ENCODE peak calls at places on chromosomes 13 and 19, in ten cellular contexts. One of them, this sample, is unnamed. For H3K4me1, the result is how much of the 10 kb centered on the place peaks cover.

GRCh38 chr13:49927755-49928154 is 8.4 kb downstream of the SPRYD7 start:
- DNase-seq in psoas muscle: no peak
- DNase-seq in endodermal cell: no peak
- DNase-seq in kidney: no peak
- DNase-seq in tibial nerve: no peak
- DNase-seq in CD8-positive, alpha-beta memory T cell: no peak
- DNase-seq in heart right ventricle: no peak
- DNase-seq in heart left ventricle: no peak
- DNase-seq in naive thymus-derived CD4-positive, alpha-beta T cell: no peak
- DNase-seq in aorta: no peak
- DNase-seq in this sample: no peak

GRCh38 chr13:33123066-33123940 is 107.1 kb downstream of the KL start:
- DNase-seq in aorta: no peak
- DNase-seq in heart left ventricle: peak
- DNase-seq in heart right ventricle: peak
- DNase-seq in naive thymus-derived CD4-positive, alpha-beta T cell: no peak
- DNase-seq in psoas muscle: no peak
- DNase-seq in CD8-positive, alpha-beta memory T cell: no peak
- DNase-seq in kidney: no peak
- DNase-seq in tibial nerve: peak
- DNase-seq in endodermal cell: no peak
- DNase-seq in this sample: no peak

GRCh38 chr13:71797487-71797886 is 69.5 kb downstream of the DACH1 start:
- DNase-seq in tibial nerve: no peak
- DNase-seq in kidney: no peak
- DNase-seq in aorta: no peak
- DNase-seq in heart right ventricle: no peak
- DNase-seq in heart left ventricle: no peak
- DNase-seq in endodermal cell: no peak
- DNase-seq in psoas muscle: no peak
- DNase-seq in naive thymus-derived CD4-positive, alpha-beta T cell: no peak
- DNase-seq in CD8-positive, alpha-beta memory T cell: no peak
- DNase-seq in this sample: no peak

GRCh38 chr19:46081928-46082727 is 41.3 kb upstream of the IGFL4 start:
- DNase-seq in heart right ventricle: no peak
- DNase-seq in tibial nerve: peak
- DNase-seq in heart left ventricle: no peak
- DNase-seq in CD8-positive, alpha-beta memory T cell: no peak
- DNase-seq in endodermal cell: peak
- DNase-seq in psoas muscle: no peak
- DNase-seq in naive thymus-derived CD4-positive, alpha-beta T cell: peak
- DNase-seq in kidney: no peak
- DNase-seq in aorta: no peak
- DNase-seq in this sample: peak

GRCh38 chr19:28406966-28407365 is 806.0 kb downstream of the UQCRFS1 start:
- DNase-seq in endodermal cell: no peak
- DNase-seq in aorta: no peak
- DNase-seq in tibial nerve: no peak
- DNase-seq in kidney: no peak
- DNase-seq in CD8-positive, alpha-beta memory T cell: no peak
- DNase-seq in heart right ventricle: no peak
- DNase-seq in heart left ventricle: no peak
- DNase-seq in naive thymus-derived CD4-positive, alpha-beta T cell: no peak
- DNase-seq in psoas muscle: no peak
- DNase-seq in this sample: no peak

GRCh38 chr13:33230178-33230881 is 55.2 kb downstream of the STARD13 start:
- DNase-seq in psoas muscle: no peak
- DNase-seq in heart left ventricle: no peak
- DNase-seq in endodermal cell: no peak
- DNase-seq in naive thymus-derived CD4-positive, alpha-beta T cell: no peak
- DNase-seq in heart right ventricle: no peak
- DNase-seq in aorta: no peak
- DNase-seq in kidney: no peak
- DNase-seq in tibial nerve: no peak
- DNase-seq in CD8-positive, alpha-beta memory T cell: no peak
- DNase-seq in this sample: no peak

GRCh38 chr13:39862891-39863290 is 207.4 kb downstream of the COG6 start:
- DNase-seq in heart right ventricle: no peak
- DNase-seq in psoas muscle: no peak
- DNase-seq in CD8-positive, alpha-beta memory T cell: no peak
- DNase-seq in endodermal cell: no peak
- DNase-seq in kidney: no peak
- DNase-seq in naive thymus-derived CD4-positive, alpha-beta T cell: no peak
- DNase-seq in heart left ventricle: no peak
- DNase-seq in aorta: no peak
- DNase-seq in tibial nerve: no peak
- DNase-seq in this sample: no peak

GRCh38 chr19:51002542-51003311 is 1.3 kb upstream of the KLK8 start:
- DNase-seq in heart right ventricle: no peak
- DNase-seq in endodermal cell: peak
- DNase-seq in CD8-positive, alpha-beta memory T cell: peak
- DNase-seq in kidney: no peak
- DNase-seq in psoas muscle: no peak
- DNase-seq in naive thymus-derived CD4-positive, alpha-beta T cell: no peak
- DNase-seq in aorta: no peak
- DNase-seq in heart left ventricle: no peak
- DNase-seq in tibial nerve: peak
- DNase-seq in this sample: no peak

DNA sequence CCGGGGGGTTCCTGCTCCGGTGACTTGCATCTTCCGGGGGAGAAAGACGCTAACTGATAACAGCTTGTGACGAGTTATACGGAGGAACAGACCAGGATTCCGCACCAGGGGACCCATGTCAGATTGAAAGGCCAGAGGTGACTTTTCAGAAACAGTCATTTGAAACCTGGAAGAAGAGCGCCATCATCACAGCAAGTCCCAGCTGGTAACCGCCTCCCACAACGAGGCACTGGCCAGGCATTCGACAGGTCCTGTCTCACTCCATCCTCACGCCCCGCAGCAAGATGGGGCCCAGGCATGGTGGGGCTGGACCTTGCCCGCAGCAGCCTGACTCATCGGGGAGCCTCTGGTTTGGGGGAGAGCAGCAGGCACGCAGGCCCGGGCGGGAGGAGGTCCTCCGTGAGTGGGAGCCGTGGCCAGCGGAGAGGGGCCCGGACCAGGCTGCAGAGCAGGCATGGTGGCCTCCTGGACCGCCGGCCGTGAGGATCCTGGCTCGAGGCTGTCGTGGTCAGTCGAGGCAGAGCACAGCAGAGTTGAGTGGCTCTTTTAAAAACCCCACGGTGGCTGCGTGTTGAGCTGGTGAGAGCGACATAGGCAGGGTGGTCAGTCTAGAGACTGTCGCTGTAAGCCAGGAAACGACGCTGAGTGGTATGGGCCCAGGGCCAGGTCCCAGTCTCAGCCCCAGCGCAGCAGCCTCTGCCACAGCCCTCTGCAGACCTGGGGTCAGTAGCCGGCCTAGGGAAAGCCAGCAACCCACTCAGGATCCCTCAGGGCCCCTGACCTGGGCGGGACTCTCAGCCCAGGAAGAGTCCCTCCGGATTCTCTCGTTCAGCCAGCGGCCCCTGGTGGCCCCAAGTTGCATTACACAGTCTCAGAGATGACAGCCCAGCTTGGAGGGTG is 94.9 kb upstream of the MCF2L start:
- DNase-seq in aorta: peak
- DNase-seq in endodermal cell: peak
- DNase-seq in heart left ventricle: peak
- DNase-seq in heart right ventricle: peak
- DNase-seq in kidney: peak
- DNase-seq in tibial nerve: peak
- DNase-seq in naive thymus-derived CD4-positive, alpha-beta T cell: peak
- DNase-seq in CD8-positive, alpha-beta memory T cell: peak
- DNase-seq in psoas muscle: peak
- DNase-seq in this sample: peak
- H3K4me3 ChIP-seq in aorta: no peak
- H3K4me3 ChIP-seq in endodermal cell: no peak
- H3K4me3 ChIP-seq in heart left ventricle: no peak
- H3K4me3 ChIP-seq in heart right ventricle: no peak
- H3K4me3 ChIP-seq in kidney: no peak
- H3K4me3 ChIP-seq in tibial nerve: no peak
- H3K4me3 ChIP-seq in naive thymus-derived CD4-positive, alpha-beta T cell: peak
- H3K4me3 ChIP-seq in CD8-positive, alpha-beta memory T cell: no peak
- H3K4me3 ChIP-seq in psoas muscle: no peak
- H3K4me3 ChIP-seq in this sample: no peak

GRCh38 chr19:30908262-30908771 is 440.9 kb downstream of the TSHZ3 start:
- DNase-seq in heart right ventricle: no peak
- DNase-seq in kidney: no peak
- DNase-seq in CD8-positive, alpha-beta memory T cell: no peak
- DNase-seq in aorta: no peak
- DNase-seq in psoas muscle: no peak
- DNase-seq in heart left ventricle: no peak
- DNase-seq in endodermal cell: no peak
- DNase-seq in tibial nerve: no peak
- DNase-seq in naive thymus-derived CD4-positive, alpha-beta T cell: no peak
- DNase-seq in this sample: no peak
- H3K4me1 ChIP-seq in heart right ventricle: under half
- H3K4me1 ChIP-seq in kidney: under half
- H3K4me1 ChIP-seq in CD8-positive, alpha-beta memory T cell: under half
- H3K4me1 ChIP-seq in aorta: under half
- H3K4me1 ChIP-seq in psoas muscle: under half
- H3K4me1 ChIP-seq in heart left ventricle: under half
- H3K4me1 ChIP-seq in endodermal cell: under half
- H3K4me1 ChIP-seq in tibial nerve: under half
- H3K4me1 ChIP-seq in naive thymus-derived CD4-positive, alpha-beta T cell: under half
- H3K4me1 ChIP-seq in this sample: under half

GRCh38 chr19:52991484-52991883 is 22.2 kb upstream of the ERVV-1 start:
- DNase-seq in heart left ventricle: no peak
- DNase-seq in endodermal cell: no peak
- DNase-seq in CD8-positive, alpha-beta memory T cell: no peak
- DNase-seq in kidney: no peak
- DNase-seq in psoas muscle: no peak
- DNase-seq in heart right ventricle: no peak
- DNase-seq in aorta: no peak
- DNase-seq in tibial nerve: no peak
- DNase-seq in naive thymus-derived CD4-positive, alpha-beta T cell: no peak
- DNase-seq in this sample: no peak
- H3K4me3 ChIP-seq in heart left ventricle: no peak
- H3K4me3 ChIP-seq in endodermal cell: no peak
- H3K4me3 ChIP-seq in CD8-positive, alpha-beta memory T cell: no peak
- H3K4me3 ChIP-seq in kidney: no peak
- H3K4me3 ChIP-seq in psoas muscle: no peak
- H3K4me3 ChIP-seq in heart right ventricle: no peak
- H3K4me3 ChIP-seq in aorta: no peak
- H3K4me3 ChIP-seq in tibial nerve: no peak
- H3K4me3 ChIP-seq in naive thymus-derived CD4-positive, alpha-beta T cell: no peak
- H3K4me3 ChIP-seq in this sample: no peak

DNA sequence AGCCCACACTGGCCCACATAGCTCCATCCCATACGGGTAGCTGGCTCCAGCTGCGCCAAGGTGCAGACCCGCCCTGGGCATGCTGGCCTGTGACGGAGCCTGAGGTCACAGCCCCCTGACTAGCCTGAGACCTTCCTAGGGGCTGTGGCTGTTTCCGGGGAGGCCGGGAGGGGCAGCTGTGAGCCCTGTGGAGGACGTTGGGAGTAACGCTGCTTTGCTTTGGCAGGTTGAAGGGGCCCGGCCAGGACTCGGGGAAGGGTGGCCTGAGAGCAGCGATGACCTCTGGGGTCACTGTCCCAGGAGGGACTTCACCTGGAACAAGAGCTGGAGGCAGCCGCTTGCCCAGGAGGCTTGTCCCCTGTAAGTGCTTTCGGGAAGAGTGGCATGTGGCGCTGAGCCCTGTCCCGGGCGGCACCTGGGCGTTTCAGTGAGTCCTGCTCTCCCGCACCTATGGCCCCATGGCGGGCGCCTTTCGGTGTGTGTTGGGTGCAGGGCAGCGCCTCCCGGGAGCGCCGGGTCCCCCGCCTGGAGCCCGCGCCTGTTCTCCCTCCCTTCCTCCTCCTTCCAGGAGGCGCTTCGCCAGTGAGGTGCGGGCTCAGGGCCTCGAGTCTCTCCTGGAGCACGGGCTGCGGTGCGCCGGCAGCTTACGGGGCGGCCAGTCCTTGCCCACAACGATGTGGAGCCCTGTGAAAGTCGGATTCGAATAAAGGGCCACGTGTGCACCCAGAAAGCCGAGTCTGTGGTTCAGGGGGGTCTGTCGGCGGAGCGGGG is 1.1 kb upstream of the FAM174C start:
- DNase-seq in endodermal cell: peak
- DNase-seq in heart left ventricle: no peak
- DNase-seq in heart right ventricle: no peak
- DNase-seq in CD8-positive, alpha-beta memory T cell: no peak
- DNase-seq in psoas muscle: peak
- DNase-seq in tibial nerve: no peak
- DNase-seq in aorta: no peak
- DNase-seq in naive thymus-derived CD4-positive, alpha-beta T cell: no peak
- DNase-seq in kidney: peak
- DNase-seq in this sample: no peak
- H3K4me1 ChIP-seq in endodermal cell: under half
- H3K4me1 ChIP-seq in heart left ventricle: half or more
- H3K4me1 ChIP-seq in heart right ventricle: half or more
- H3K4me1 ChIP-seq in CD8-positive, alpha-beta memory T cell: half or more
- H3K4me1 ChIP-seq in psoas muscle: half or more
- H3K4me1 ChIP-seq in tibial nerve: half or more
- H3K4me1 ChIP-seq in aorta: under half
- H3K4me1 ChIP-seq in naive thymus-derived CD4-positive, alpha-beta T cell: half or more
- H3K4me1 ChIP-seq in kidney: half or more
- H3K4me1 ChIP-seq in this sample: under half

GRCh38 chr19:40597329-40597838 is 3.8 kb upstream of the LTBP4 start:
- DNase-seq in psoas muscle: no peak
- DNase-seq in aorta: no peak
- DNase-seq in heart left ventricle: no peak
- DNase-seq in heart right ventricle: no peak
- DNase-seq in tibial nerve: no peak
- DNase-seq in kidney: no peak
- DNase-seq in CD8-positive, alpha-beta memory T cell: no peak
- DNase-seq in naive thymus-derived CD4-positive, alpha-beta T cell: no peak
- DNase-seq in endodermal cell: no peak
- DNase-seq in this sample: no peak
- H3K4me3 ChIP-seq in psoas muscle: peak
- H3K4me3 ChIP-seq in aorta: no peak
- H3K4me3 ChIP-seq in heart left ventricle: no peak
- H3K4me3 ChIP-seq in heart right ventricle: peak
- H3K4me3 ChIP-seq in tibial nerve: peak
- H3K4me3 ChIP-seq in kidney: no peak
- H3K4me3 ChIP-seq in CD8-positive, alpha-beta memory T cell: peak
- H3K4me3 ChIP-seq in naive thymus-derived CD4-positive, alpha-beta T cell: no peak
- H3K4me3 ChIP-seq in endodermal cell: no peak
- H3K4me3 ChIP-seq in this sample: no peak

DNA sequence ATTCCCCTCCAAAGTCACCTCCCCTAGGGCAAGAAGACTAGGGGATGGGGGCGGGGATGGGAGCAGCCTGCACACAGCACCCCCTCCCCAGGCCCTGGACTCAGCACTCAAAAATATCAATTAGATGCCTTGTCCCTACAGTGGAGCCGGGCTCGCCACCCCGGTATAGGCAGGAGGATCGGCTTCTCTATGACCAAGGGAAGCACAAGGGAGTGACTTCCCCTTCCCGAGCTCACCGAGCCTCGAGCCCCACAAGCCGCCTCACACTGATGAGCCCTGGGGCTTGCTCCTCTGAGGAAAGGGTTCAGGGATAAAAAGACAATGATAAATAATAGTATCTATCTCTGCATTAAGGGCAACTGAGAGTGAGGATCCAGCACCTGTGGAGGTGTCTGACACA is 51.5 kb downstream of the STK24 start:
- DNase-seq in heart left ventricle: no peak
- DNase-seq in naive thymus-derived CD4-positive, alpha-beta T cell: no peak
- DNase-seq in psoas muscle: no peak
- DNase-seq in endodermal cell: no peak
- DNase-seq in aorta: no peak
- DNase-seq in CD8-positive, alpha-beta memory T cell: no peak
- DNase-seq in tibial nerve: no peak
- DNase-seq in kidney: no peak
- DNase-seq in heart right ventricle: no peak
- DNase-seq in this sample: no peak
- H3K4me1 ChIP-seq in heart left ventricle: under half
- H3K4me1 ChIP-seq in naive thymus-derived CD4-positive, alpha-beta T cell: half or more
- H3K4me1 ChIP-seq in psoas muscle: half or more
- H3K4me1 ChIP-seq in endodermal cell: under half
- H3K4me1 ChIP-seq in aorta: under half
- H3K4me1 ChIP-seq in CD8-positive, alpha-beta memory T cell: half or more
- H3K4me1 ChIP-seq in tibial nerve: under half
- H3K4me1 ChIP-seq in kidney: under half
- H3K4me1 ChIP-seq in heart right ventricle: half or more
- H3K4me1 ChIP-seq in this sample: under half

GRCh38 chr19:18057557-18057956 is 29.2 kb downstream of the IL12RB1 start:
- DNase-seq in kidney: no peak
- DNase-seq in naive thymus-derived CD4-positive, alpha-beta T cell: no peak
- DNase-seq in heart right ventricle: peak
- DNase-seq in aorta: no peak
- DNase-seq in psoas muscle: peak
- DNase-seq in endodermal cell: no peak
- DNase-seq in tibial nerve: peak
- DNase-seq in heart left ventricle: peak
- DNase-seq in CD8-positive, alpha-beta memory T cell: no peak
- DNase-seq in this sample: no peak
- H3K4me3 ChIP-seq in kidney: no peak
- H3K4me3 ChIP-seq in naive thymus-derived CD4-positive, alpha-beta T cell: no peak
- H3K4me3 ChIP-seq in heart right ventricle: no peak
- H3K4me3 ChIP-seq in aorta: no peak
- H3K4me3 ChIP-seq in psoas muscle: no peak
- H3K4me3 ChIP-seq in endodermal cell: no peak
- H3K4me3 ChIP-seq in tibial nerve: no peak
- H3K4me3 ChIP-seq in heart left ventricle: no peak
- H3K4me3 ChIP-seq in CD8-positive, alpha-beta memory T cell: no peak
- H3K4me3 ChIP-seq in this sample: no peak